ENCODE peak calls at places on chromosome 19, in nine cellular contexts. G, S, I, F, W, H, N, X and K are unnamed samples.

GRCh38 chr19:10317857-10318462 is 2.1 kb upstream of the FDX2 start:
- DNase-seq in S (no peak), N (no peak), X (no peak), H (no peak), W (no peak), I (no peak), F (no peak), G (no peak), K (no peak)

GRCh38 chr19:39126593-39127187 is 1.1 kb downstream of the PAK4 start:
- DNase-seq in W (no peak), I (no peak), S (no peak), G (no peak), H (no peak), X (no peak), F (peak; percentile 44), N (no peak), K (no peak)

GRCh38 chr19:48659768-48660167 is 13.0 kb downstream of the NTN5 start:
- DNase-seq in G (no peak), N (peak; percentile 72), X (no peak), H (no peak), W (no peak), F (no peak), S (no peak), I (no peak), K (peak; percentile 59)

GRCh38 chr19:56837004-56837403 is 3.5 kb downstream of the PEG3 start:
- DNase-seq in S (no peak), I (no peak), N (peak; percentile 18), F (no peak), H (no peak), X (no peak), W (no peak), G (no peak), K (peak; percentile 12)

GRCh38 chr19:44113138-44113783 is at the start of gene ZNF225:
- DNase-seq in N (peak; percentile 87), S (peak; percentile 97), X (peak; percentile 95), I (peak; percentile 75), F (peak; percentile 99), H (peak; percentile 95), G (peak; percentile 85), W (peak; percentile 88), K (peak; percentile 89)

GRCh38 chr19:28680091-28680490 is 532.9 kb downstream of the UQCRFS1 start:
- DNase-seq in S (no peak), H (no peak), F (no peak), G (no peak), X (no peak), N (no peak), I (no peak), W (no peak), K (no peak)

GRCh38 chr19:31881988-31882387 is 463.4 kb upstream of the ZNF507 start:
- DNase-seq in N (no peak), H (no peak), W (no peak), F (no peak), I (no peak), X (no peak), G (no peak), S (no peak), K (no peak)

GRCh38 chr19:3985643-3986259 is 488 bp upstream of the EEF2 start:
- DNase-seq in W (no peak), N (no peak), X (no peak), S (peak; percentile 13), G (no peak), H (no peak), I (no peak), F (no peak), K (no peak)

GRCh38 chr19:33465371-33465770 is 56.2 kb downstream of the PEPD start:
- DNase-seq in H (no peak), N (no peak), G (no peak), X (no peak), W (no peak), I (no peak), F (no peak), S (no peak), K (no peak)

GRCh38 chr19:38524994-38525634 is 91.6 kb downstream of the RYR1 start:
- DNase-seq in X (no peak), W (no peak), I (no peak), S (no peak), F (no peak), N (no peak), H (no peak), G (no peak), K (no peak)

GRCh38 chr19:2289714-2290435 is 7.9 kb upstream of the PEAK3 start:
- DNase-seq in W (no peak), X (no peak), N (peak; percentile 91), S (no peak), H (peak; percentile 16), I (no peak), G (no peak), F (no peak), K (peak; percentile 88)

GRCh38 chr19:35727956-35728706 is 10.3 kb downstream of the KMT2B start:
- DNase-seq in S (no peak), F (no peak), I (no peak), W (no peak), X (no peak), H (no peak), G (no peak), N (no peak), K (no peak)

GRCh38 chr19:10290876-10291553 is 1.3 kb downstream of the ICAM5 start:
- DNase-seq in H (no peak), G (no peak), I (no peak), N (peak; percentile 66), X (peak; percentile 64), W (no peak), F (peak; percentile 54), S (peak; percentile 32), K (peak; percentile 74)

GRCh38 chr19:2978467-2978767 is 1.1 kb downstream of the TLE6 start:
- DNase-seq in W (no peak), H (no peak), G (no peak), X (no peak), N (no peak), I (no peak), S (no peak), F (no peak), K (no peak)

GRCh38 chr19:56566904-56567273 is 379 bp upstream of the ZNF470 start:
- DNase-seq in S (no peak), F (peak; percentile 49), X (peak; percentile 72), G (no peak), N (no peak), H (peak; percentile 68), W (peak; percentile 30), I (no peak), K (no peak)

GRCh38 chr19:10007366-10007765 is 2.9 kb downstream of the COL5A3 start:
- DNase-seq in F (no peak), X (peak; percentile 76), S (no peak), I (no peak), N (no peak), W (no peak), G (no peak), H (no peak), K (no peak)

GRCh38 chr19:19444694-19445155 is 39.2 kb downstream of the GATAD2A start:
- DNase-seq in X (no peak), I (no peak), G (no peak), H (no peak), N (no peak), F (peak; percentile 43), W (no peak), S (no peak), K (no peak)

GRCh38 chr19:41537789-41538188 is 38.2 kb upstream of the CEACAM21 start:
- DNase-seq in X (no peak), H (no peak), W (no peak), S (no peak), N (no peak), F (peak; percentile 55), I (no peak), G (no peak), K (no peak)
- TF ChIP-seq CTCF in X (peak; percentile 31), H (peak; percentile 56), W (peak; percentile 61), S (peak; percentile 47), N (peak; percentile 52), F (peak; percentile 65), I (no peak), G (peak; percentile 15), K (peak; percentile 26)

GRCh38 chr19:52570005-52570861 is at the start of gene ZNF701:
- DNase-seq in F (peak; percentile 96), G (peak; percentile 53), I (peak; percentile 95), X (peak; percentile 97), W (peak; percentile 98), H (peak; percentile 95), N (peak; percentile 89), S (peak; percentile 91), K (peak; percentile 90)
- TF ChIP-seq CTCF in F (peak; percentile 17), G (no peak), I (no peak), X (peak; percentile 32), W (peak; percentile 55), H (peak; percentile 25), N (no peak), S (peak; percentile 60), K (no peak)

GRCh38 chr19:1131718-1132552 is 28.1 kb downstream of the GPX4 start:
- DNase-seq in F (peak; percentile 94), I (peak; percentile 85), X (peak; percentile 90), G (no peak), H (peak; percentile 67), S (peak; percentile 58), W (peak; percentile 72), N (peak; percentile 92), K (peak; percentile 90)
- TF ChIP-seq CTCF in F (peak; percentile 27), I (no peak), X (no peak), G (no peak), H (no peak), S (no peak), W (no peak), N (peak; percentile 7), K (no peak)

GRCh38 chr19:51327066-51327985 is 14.6 kb downstream of the VSIG10L start:
- DNase-seq in G (no peak), H (no peak), S (no peak), N (peak; percentile 91), W (peak; percentile 76), X (no peak), I (no peak), F (peak; percentile 74), K (peak; percentile 89)
- TF ChIP-seq CTCF in G (peak; percentile 34), H (no peak), S (no peak), N (peak; percentile 42), W (no peak), X (no peak), I (no peak), F (peak; percentile 25), K (peak; percentile 32)

GRCh38 chr19:58229255-58229639 is 533 bp downstream of the ZNF544 start:
- DNase-seq in G (no peak), N (no peak), H (peak; percentile 53), X (no peak), W (peak; percentile 26), S (no peak), F (peak; percentile 36), I (no peak), K (no peak)
- TF ChIP-seq CTCF in G (peak; percentile 45), N (peak; percentile 43), H (peak; percentile 35), X (no peak), W (no peak), S (no peak), F (no peak), I (no peak), K (peak; percentile 33)